ENCODE peak calls at places on chromosomes 16 and 17, in nine cellular contexts. One of them, this sample, is unnamed.
A peak's percentile ranks its signal among the peaks of the same experiment; 100 is the strongest.

GRCh38 chr17:75086496-75087181 is 1.1 kb upstream of the SLC16A5 start:
- ATAC-seq in right lobe of liver: peak; percentile 34
- ATAC-seq in PC-3: no peak
- ATAC-seq in heart left ventricle: no peak
- ATAC-seq in upper lobe of left lung: no peak
- ATAC-seq in CD8-positive, alpha-beta T cell: no peak
- ATAC-seq in naive thymus-derived CD4-positive, alpha-beta T cell: no peak
- ATAC-seq in psoas muscle: no peak
- ATAC-seq in pancreas: no peak
- ATAC-seq in this sample: no peak

GRCh38 chr17:31587462-31587861 is 196.0 kb downstream of the RAB11FIP4 start:
- ATAC-seq in CD8-positive, alpha-beta T cell: no peak
- ATAC-seq in psoas muscle: no peak
- ATAC-seq in naive thymus-derived CD4-positive, alpha-beta T cell: no peak
- ATAC-seq in pancreas: no peak
- ATAC-seq in heart left ventricle: no peak
- ATAC-seq in PC-3: no peak
- ATAC-seq in right lobe of liver: no peak
- ATAC-seq in upper lobe of left lung: no peak
- ATAC-seq in this sample: no peak

GRCh38 chr17:16922386-16923096 is 49.4 kb downstream of the TNFRSF13B start:
- ATAC-seq in heart left ventricle: no peak
- ATAC-seq in upper lobe of left lung: no peak
- ATAC-seq in PC-3: peak; percentile 39
- ATAC-seq in psoas muscle: peak; percentile 41
- ATAC-seq in naive thymus-derived CD4-positive, alpha-beta T cell: no peak
- ATAC-seq in CD8-positive, alpha-beta T cell: no peak
- ATAC-seq in pancreas: peak; percentile 68
- ATAC-seq in right lobe of liver: peak; percentile 74
- ATAC-seq in this sample: no peak

GRCh38 chr17:75315541-75316243 is 26.5 kb upstream of the SLC25A19 start:
- ATAC-seq in right lobe of liver: peak; percentile 6
- ATAC-seq in heart left ventricle: no peak
- ATAC-seq in pancreas: no peak
- ATAC-seq in upper lobe of left lung: no peak
- ATAC-seq in psoas muscle: no peak
- ATAC-seq in naive thymus-derived CD4-positive, alpha-beta T cell: peak; percentile 47
- ATAC-seq in CD8-positive, alpha-beta T cell: no peak
- ATAC-seq in PC-3: peak; percentile 23
- ATAC-seq in this sample: no peak

GRCh38 chr17:8366231-8366630 is 10.3 kb downstream of the KRABD2 start:
- ATAC-seq in upper lobe of left lung: peak; percentile 73
- ATAC-seq in PC-3: peak; percentile 76
- ATAC-seq in CD8-positive, alpha-beta T cell: no peak
- ATAC-seq in psoas muscle: peak; percentile 62
- ATAC-seq in right lobe of liver: no peak
- ATAC-seq in naive thymus-derived CD4-positive, alpha-beta T cell: no peak
- ATAC-seq in pancreas: no peak
- ATAC-seq in heart left ventricle: peak; percentile 67
- ATAC-seq in this sample: peak; percentile 48

GRCh38 chr17:72743037-72743467 is 349.4 kb downstream of the SLC39A11 start:
- ATAC-seq in heart left ventricle: no peak
- ATAC-seq in naive thymus-derived CD4-positive, alpha-beta T cell: no peak
- ATAC-seq in psoas muscle: no peak
- ATAC-seq in pancreas: no peak
- ATAC-seq in PC-3: peak; percentile 15
- ATAC-seq in upper lobe of left lung: no peak
- ATAC-seq in right lobe of liver: no peak
- ATAC-seq in CD8-positive, alpha-beta T cell: no peak
- ATAC-seq in this sample: no peak

GRCh38 chr17:57724038-57724728 is 20.9 kb downstream of the CCDC182 start:
- ATAC-seq in PC-3: no peak
- ATAC-seq in psoas muscle: peak; percentile 48
- ATAC-seq in heart left ventricle: no peak
- ATAC-seq in upper lobe of left lung: no peak
- ATAC-seq in pancreas: no peak
- ATAC-seq in CD8-positive, alpha-beta T cell: no peak
- ATAC-seq in naive thymus-derived CD4-positive, alpha-beta T cell: no peak
- ATAC-seq in right lobe of liver: no peak
- ATAC-seq in this sample: no peak

GRCh38 chr17:72118588-72119279 is 2.1 kb upstream of the SOX9 start:
- ATAC-seq in psoas muscle: peak; percentile 27
- ATAC-seq in upper lobe of left lung: peak; percentile 50
- ATAC-seq in naive thymus-derived CD4-positive, alpha-beta T cell: no peak
- ATAC-seq in heart left ventricle: peak; percentile 25
- ATAC-seq in CD8-positive, alpha-beta T cell: no peak
- ATAC-seq in PC-3: no peak
- ATAC-seq in right lobe of liver: peak; percentile 57
- ATAC-seq in pancreas: peak; percentile 27
- ATAC-seq in this sample: no peak

GRCh38 chr16:65888201-65888600 is 478.3 kb upstream of the CDH5 start:
- ATAC-seq in psoas muscle: no peak
- ATAC-seq in PC-3: no peak
- ATAC-seq in upper lobe of left lung: no peak
- ATAC-seq in CD8-positive, alpha-beta T cell: no peak
- ATAC-seq in naive thymus-derived CD4-positive, alpha-beta T cell: no peak
- ATAC-seq in pancreas: no peak
- ATAC-seq in heart left ventricle: no peak
- ATAC-seq in right lobe of liver: no peak
- ATAC-seq in this sample: no peak

GRCh38 chr17:55426851-55427586 is 5.4 kb upstream of the MMD start:
- ATAC-seq in naive thymus-derived CD4-positive, alpha-beta T cell: no peak
- ATAC-seq in right lobe of liver: no peak
- ATAC-seq in psoas muscle: no peak
- ATAC-seq in PC-3: no peak
- ATAC-seq in heart left ventricle: no peak
- ATAC-seq in upper lobe of left lung: no peak
- ATAC-seq in CD8-positive, alpha-beta T cell: no peak
- ATAC-seq in pancreas: no peak
- ATAC-seq in this sample: peak; percentile 51

GRCh38 chr16:28292731-28293588 is 635 bp downstream of the SBK1 start:
- ATAC-seq in psoas muscle: no peak
- ATAC-seq in CD8-positive, alpha-beta T cell: peak; percentile 9
- ATAC-seq in pancreas: peak; percentile 55
- ATAC-seq in PC-3: no peak
- ATAC-seq in upper lobe of left lung: no peak
- ATAC-seq in heart left ventricle: no peak
- ATAC-seq in naive thymus-derived CD4-positive, alpha-beta T cell: no peak
- ATAC-seq in right lobe of liver: no peak
- ATAC-seq in this sample: no peak

GRCh38 chr17:81834831-81835267 is at the start of gene PPP1R27:
- ATAC-seq in pancreas: no peak
- ATAC-seq in heart left ventricle: no peak
- ATAC-seq in psoas muscle: peak; percentile 52
- ATAC-seq in PC-3: no peak
- ATAC-seq in upper lobe of left lung: no peak
- ATAC-seq in CD8-positive, alpha-beta T cell: no peak
- ATAC-seq in naive thymus-derived CD4-positive, alpha-beta T cell: no peak
- ATAC-seq in right lobe of liver: no peak
- ATAC-seq in this sample: no peak

GRCh38 chr17:57870283-57870635 is 20.4 kb upstream of the MRPS23 start:
- ATAC-seq in heart left ventricle: no peak
- ATAC-seq in PC-3: no peak
- ATAC-seq in naive thymus-derived CD4-positive, alpha-beta T cell: no peak
- ATAC-seq in pancreas: no peak
- ATAC-seq in psoas muscle: no peak
- ATAC-seq in CD8-positive, alpha-beta T cell: no peak
- ATAC-seq in right lobe of liver: no peak
- ATAC-seq in upper lobe of left lung: no peak
- ATAC-seq in this sample: no peak

GRCh38 chr17:5832886-5833285 is 237.3 kb upstream of the WSCD1 start:
- ATAC-seq in naive thymus-derived CD4-positive, alpha-beta T cell: peak; percentile 49
- ATAC-seq in PC-3: peak; percentile 72
- ATAC-seq in right lobe of liver: no peak
- ATAC-seq in upper lobe of left lung: no peak
- ATAC-seq in CD8-positive, alpha-beta T cell: peak; percentile 23
- ATAC-seq in psoas muscle: no peak
- ATAC-seq in heart left ventricle: peak; percentile 26
- ATAC-seq in pancreas: no peak
- ATAC-seq in this sample: no peak

GRCh38 chr17:22410136-22410535 is 717.8 kb downstream of the KCNJ18 start:
- ATAC-seq in psoas muscle: no peak
- ATAC-seq in heart left ventricle: no peak
- ATAC-seq in CD8-positive, alpha-beta T cell: no peak
- ATAC-seq in right lobe of liver: no peak
- ATAC-seq in pancreas: no peak
- ATAC-seq in PC-3: no peak
- ATAC-seq in naive thymus-derived CD4-positive, alpha-beta T cell: no peak
- ATAC-seq in upper lobe of left lung: no peak
- ATAC-seq in this sample: no peak

GRCh38 chr17:22409160-22409751 is 716.9 kb downstream of the KCNJ18 start:
- ATAC-seq in CD8-positive, alpha-beta T cell: no peak
- ATAC-seq in pancreas: no peak
- ATAC-seq in psoas muscle: no peak
- ATAC-seq in heart left ventricle: no peak
- ATAC-seq in PC-3: no peak
- ATAC-seq in right lobe of liver: no peak
- ATAC-seq in naive thymus-derived CD4-positive, alpha-beta T cell: no peak
- ATAC-seq in upper lobe of left lung: no peak
- ATAC-seq in this sample: no peak

GRCh38 chr17:22411185-22411784 is 719.0 kb downstream of the KCNJ18 start:
- ATAC-seq in right lobe of liver: no peak
- ATAC-seq in heart left ventricle: no peak
- ATAC-seq in upper lobe of left lung: no peak
- ATAC-seq in PC-3: no peak
- ATAC-seq in psoas muscle: no peak
- ATAC-seq in naive thymus-derived CD4-positive, alpha-beta T cell: no peak
- ATAC-seq in CD8-positive, alpha-beta T cell: no peak
- ATAC-seq in pancreas: no peak
- ATAC-seq in this sample: no peak
- H3K4me1 ChIP-seq in right lobe of liver: no peaks in the 10 kb centered on the region
- H3K4me1 ChIP-seq in heart left ventricle: no peaks in the 10 kb centered on the region
- H3K4me1 ChIP-seq in upper lobe of left lung: no peaks in the 10 kb centered on the region
- H3K4me1 ChIP-seq in PC-3: no peaks in the 10 kb centered on the region
- H3K4me1 ChIP-seq in psoas muscle: no peaks in the 10 kb centered on the region
- H3K4me1 ChIP-seq in naive thymus-derived CD4-positive, alpha-beta T cell: no peaks in the 10 kb centered on the region
- H3K4me1 ChIP-seq in CD8-positive, alpha-beta T cell: no peaks in the 10 kb centered on the region
- H3K4me1 ChIP-seq in pancreas: no peaks in the 10 kb centered on the region
- H3K4me1 ChIP-seq in this sample: no peaks in the 10 kb centered on the region

GRCh38 chr16:8948069-8948593 is 15.6 kb downstream of the USP7 start:
- ATAC-seq in pancreas: no peak
- ATAC-seq in right lobe of liver: no peak
- ATAC-seq in heart left ventricle: no peak
- ATAC-seq in psoas muscle: no peak
- ATAC-seq in naive thymus-derived CD4-positive, alpha-beta T cell: no peak
- ATAC-seq in upper lobe of left lung: no peak
- ATAC-seq in CD8-positive, alpha-beta T cell: no peak
- ATAC-seq in PC-3: no peak
- ATAC-seq in this sample: no peak

GRCh38 chr16:8950580-8951077 is 13.1 kb downstream of the USP7 start:
- ATAC-seq in naive thymus-derived CD4-positive, alpha-beta T cell: no peak
- ATAC-seq in pancreas: peak; percentile 42
- ATAC-seq in psoas muscle: peak; percentile 57
- ATAC-seq in right lobe of liver: no peak
- ATAC-seq in CD8-positive, alpha-beta T cell: no peak
- ATAC-seq in upper lobe of left lung: no peak
- ATAC-seq in PC-3: no peak
- ATAC-seq in heart left ventricle: peak; percentile 59
- ATAC-seq in this sample: no peak

GRCh38 chr16:8946544-8946943 is 17.2 kb downstream of the USP7 start:
- ATAC-seq in upper lobe of left lung: no peak
- ATAC-seq in heart left ventricle: no peak
- ATAC-seq in PC-3: no peak
- ATAC-seq in naive thymus-derived CD4-positive, alpha-beta T cell: no peak
- ATAC-seq in psoas muscle: no peak
- ATAC-seq in CD8-positive, alpha-beta T cell: no peak
- ATAC-seq in right lobe of liver: no peak
- ATAC-seq in pancreas: peak; percentile 70
- ATAC-seq in this sample: no peak

GRCh38 chr16:8949536-8950418 is 13.9 kb downstream of the USP7 start:
- ATAC-seq in naive thymus-derived CD4-positive, alpha-beta T cell: peak; percentile 10
- ATAC-seq in heart left ventricle: no peak
- ATAC-seq in right lobe of liver: no peak
- ATAC-seq in psoas muscle: peak; percentile 35
- ATAC-seq in pancreas: no peak
- ATAC-seq in CD8-positive, alpha-beta T cell: no peak
- ATAC-seq in upper lobe of left lung: no peak
- ATAC-seq in PC-3: no peak
- ATAC-seq in this sample: no peak

GRCh38 chr16:8948831-8949230 is 14.9 kb downstream of the USP7 start:
- ATAC-seq in right lobe of liver: no peak
- ATAC-seq in heart left ventricle: no peak
- ATAC-seq in pancreas: no peak
- ATAC-seq in PC-3: no peak
- ATAC-seq in CD8-positive, alpha-beta T cell: no peak
- ATAC-seq in psoas muscle: no peak
- ATAC-seq in upper lobe of left lung: no peak
- ATAC-seq in naive thymus-derived CD4-positive, alpha-beta T cell: no peak
- ATAC-seq in this sample: no peak
- H3K4me1 ChIP-seq in right lobe of liver: peaks cover 50% of the 10 kb centered on the region
- H3K4me1 ChIP-seq in heart left ventricle: peaks cover 89% of the 10 kb centered on the region
- H3K4me1 ChIP-seq in pancreas: peaks cover 27% of the 10 kb centered on the region
- H3K4me1 ChIP-seq in PC-3: no peaks in the 10 kb centered on the region
- H3K4me1 ChIP-seq in CD8-positive, alpha-beta T cell: peaks cover 92% of the 10 kb centered on the region
- H3K4me1 ChIP-seq in psoas muscle: peaks cover 88% of the 10 kb centered on the region
- H3K4me1 ChIP-seq in upper lobe of left lung: peaks cover 86% of the 10 kb centered on the region
- H3K4me1 ChIP-seq in naive thymus-derived CD4-positive, alpha-beta T cell: peaks cover 69% of the 10 kb centered on the region
- H3K4me1 ChIP-seq in this sample: no peaks in the 10 kb centered on the region

GRCh38 chr16:62261760-62262159 is 225.5 kb upstream of the CDH8 start:
- ATAC-seq in upper lobe of left lung: no peak
- ATAC-seq in naive thymus-derived CD4-positive, alpha-beta T cell: no peak
- ATAC-seq in heart left ventricle: no peak
- ATAC-seq in PC-3: no peak
- ATAC-seq in right lobe of liver: no peak
- ATAC-seq in psoas muscle: no peak
- ATAC-seq in pancreas: no peak
- ATAC-seq in CD8-positive, alpha-beta T cell: no peak
- ATAC-seq in this sample: no peak

GRCh38 chr16:62254847-62255246 is 218.6 kb upstream of the CDH8 start:
- ATAC-seq in right lobe of liver: no peak
- ATAC-seq in CD8-positive, alpha-beta T cell: no peak
- ATAC-seq in psoas muscle: no peak
- ATAC-seq in pancreas: no peak
- ATAC-seq in heart left ventricle: no peak
- ATAC-seq in PC-3: no peak
- ATAC-seq in naive thymus-derived CD4-positive, alpha-beta T cell: no peak
- ATAC-seq in upper lobe of left lung: no peak
- ATAC-seq in this sample: no peak

GRCh38 chr16:62253926-62254325 is 217.7 kb upstream of the CDH8 start:
- ATAC-seq in psoas muscle: no peak
- ATAC-seq in CD8-positive, alpha-beta T cell: no peak
- ATAC-seq in PC-3: no peak
- ATAC-seq in right lobe of liver: no peak
- ATAC-seq in pancreas: no peak
- ATAC-seq in upper lobe of left lung: no peak
- ATAC-seq in heart left ventricle: no peak
- ATAC-seq in naive thymus-derived CD4-positive, alpha-beta T cell: no peak
- ATAC-seq in this sample: no peak

GRCh38 chr16:62256406-62256805 is 220.2 kb upstream of the CDH8 start:
- ATAC-seq in CD8-positive, alpha-beta T cell: no peak
- ATAC-seq in naive thymus-derived CD4-positive, alpha-beta T cell: no peak
- ATAC-seq in PC-3: no peak
- ATAC-seq in psoas muscle: no peak
- ATAC-seq in heart left ventricle: no peak
- ATAC-seq in pancreas: no peak
- ATAC-seq in right lobe of liver: no peak
- ATAC-seq in upper lobe of left lung: no peak
- ATAC-seq in this sample: no peak
- H3K4me1 ChIP-seq in CD8-positive, alpha-beta T cell: no peaks in the 10 kb centered on the region
- H3K4me1 ChIP-seq in naive thymus-derived CD4-positive, alpha-beta T cell: no peaks in the 10 kb centered on the region
- H3K4me1 ChIP-seq in PC-3: no peaks in the 10 kb centered on the region
- H3K4me1 ChIP-seq in psoas muscle: no peaks in the 10 kb centered on the region
- H3K4me1 ChIP-seq in heart left ventricle: no peaks in the 10 kb centered on the region
- H3K4me1 ChIP-seq in pancreas: no peaks in the 10 kb centered on the region
- H3K4me1 ChIP-seq in right lobe of liver: no peaks in the 10 kb centered on the region
- H3K4me1 ChIP-seq in upper lobe of left lung: no peaks in the 10 kb centered on the region
- H3K4me1 ChIP-seq in this sample: no peaks in the 10 kb centered on the region

GRCh38 chr17:63477471-63478440 is 895 bp downstream of the ACE start:
- ATAC-seq in psoas muscle: no peak
- ATAC-seq in pancreas: no peak
- ATAC-seq in CD8-positive, alpha-beta T cell: no peak
- ATAC-seq in heart left ventricle: no peak
- ATAC-seq in right lobe of liver: peak; percentile 5
- ATAC-seq in naive thymus-derived CD4-positive, alpha-beta T cell: no peak
- ATAC-seq in PC-3: peak; percentile 3
- ATAC-seq in upper lobe of left lung: no peak
- ATAC-seq in this sample: no peak
- H3K4me1 ChIP-seq in psoas muscle: peaks cover 11% of the 10 kb centered on the region
- H3K4me1 ChIP-seq in pancreas: peaks cover 24% of the 10 kb centered on the region
- H3K4me1 ChIP-seq in CD8-positive, alpha-beta T cell: peaks cover 14% of the 10 kb centered on the region
- H3K4me1 ChIP-seq in heart left ventricle: peaks cover 47% of the 10 kb centered on the region
- H3K4me1 ChIP-seq in right lobe of liver: peaks cover 10% of the 10 kb centered on the region
- H3K4me1 ChIP-seq in naive thymus-derived CD4-positive, alpha-beta T cell: peaks cover 14% of the 10 kb centered on the region
- H3K4me1 ChIP-seq in PC-3: peaks cover 20% of the 10 kb centered on the region
- H3K4me1 ChIP-seq in upper lobe of left lung: peaks cover 43% of the 10 kb centered on the region
- H3K4me1 ChIP-seq in this sample: no peaks in the 10 kb centered on the region

This sample was measured in gastroesophageal sphincter.